ENCODE peak calls at places on chromosomes 11 and 22, in ten cellular contexts. K is stimulated activated naive B cell treated with anti-CD40 and anti-IgM and Interleukin-4, amounts not matched to agents 10 μg/mL and 1 μg/mL and 100 μg/mL, for 72 hours; O is kidney glomerular epithelial cell; E is T-helper 2 cell; S is stomach; Q is mesenteric fat pad; A is activated CD4-positive, alpha-beta T cell treated with anti-CD3 and anti-CD28 coated beads, Interleukin-2, amount 10 ng/mL, durations not matched to agents 7 days and 5 days; Z is activated CD8-positive, alpha-beta memory T cell treated with anti-CD3 and anti-CD28 coated beads, Interleukin-2, amount 10 ng/mL, durations not matched to agents 7 days and 5 days; M is neural crest cell; Y is NCI-H1092 treated with DMSO at 0.1 percent for 48 hours. U is an unnamed sample.

GRCh38 chr11:18324381-18324780 is 2.0 kb downstream of the GTF2H1 start:
- DNase-seq in Y (no peak), K (no peak), M (no peak), Q (no peak), Z (no peak), E (no peak), A (no peak), S (no peak), O (no peak), U (no peak)

GRCh38 chr11:46293066-46293465 is 15.6 kb downstream of the CREB3L1 start:
- DNase-seq in S (no peak), Z (no peak), Q (no peak), O (no peak), K (no peak), A (no peak), M (no peak), E (no peak), Y (no peak), U (no peak)

GRCh38 chr11:123330071-123330470 is 100.0 kb upstream of the GRAMD1B start:
- DNase-seq in E (no peak), S (no peak), A (no peak), K (no peak), Z (no peak), Y (no peak), Q (no peak), M (no peak), O (no peak), U (no peak)

GRCh38 chr11:13324709-13325108 is 47.1 kb downstream of the BMAL1 start:
- DNase-seq in A (no peak), M (no peak), S (no peak), O (no peak), E (no peak), Y (no peak), K (no peak), Z (no peak), Q (no peak), U (no peak)

GRCh38 chr22:29195964-29196666 is 9.6 kb upstream of the EMID1 start:
- DNase-seq in Q (no peak), O (no peak), A (no peak), S (no peak), E (no peak), M (no peak), Y (no peak), Z (no peak), K (no peak), U (no peak)

GRCh38 chr11:8294251-8294935 is 30.7 kb upstream of the LMO1 start:
- DNase-seq in E (no peak), S (no peak), Z (peak; percentile 8), Q (peak; percentile 51), O (no peak), K (no peak), M (no peak), Y (no peak), A (no peak), U (no peak)

GRCh38 chr22:49966716-49967332 is 6.3 kb downstream of the PIM3 start:
- DNase-seq in S (peak; percentile 66), O (no peak), E (peak; percentile 9), Q (peak; percentile 90), K (peak; percentile 16), Z (peak; percentile 40), M (peak; percentile 8), Y (no peak), A (no peak), U (no peak)

GRCh38 chr11:11155962-11156815 is 196.9 kb downstream of the CSNK2A3 start:
- DNase-seq in E (no peak), O (no peak), A (peak; percentile 51), M (peak; percentile 36), K (peak; percentile 18), Y (peak; percentile 1), Z (peak; percentile 52), S (no peak), Q (no peak), U (peak; percentile 51)

GRCh38 chr11:10493041-10493663 is 38.1 kb downstream of the AMPD3 start:
- DNase-seq in O (no peak), Y (no peak), M (no peak), A (no peak), E (no peak), Q (peak; percentile 68), K (no peak), S (no peak), Z (peak; percentile 37), U (no peak)

GRCh38 chr11:96001037-96001436 is 77.1 kb upstream of the MTMR2 start:
- DNase-seq in E (no peak), M (no peak), A (no peak), Y (no peak), S (peak; percentile 52), K (no peak), Z (no peak), O (no peak), Q (no peak), U (no peak)

GRCh38 chr11:101445761-101446160 is 138.0 kb downstream of the TRPC6 start:
- DNase-seq in O (no peak), E (no peak), A (no peak), Z (no peak), M (no peak), Q (no peak), Y (no peak), S (no peak), K (no peak), U (no peak)